ENCODE peak calls at places on chromosomes 2 and 18, in nine cellular contexts. One of them, this sample, is unnamed.

GRCh38 chr2:58594175-58594574 is 353.1 kb upstream of the FANCL start:
- DNase-seq in WTC11: peak; percentile 22
- DNase-seq in HL-60: peak; percentile 2
- DNase-seq in psoas muscle: no peak
- DNase-seq in ascending aorta: no peak
- DNase-seq in H9: peak; percentile 37
- DNase-seq in bronchial epithelial cell: no peak
- DNase-seq in cardiac fibroblast: no peak
- DNase-seq in lung: no peak
- DNase-seq in this sample: no peak

GRCh38 chr2:196105956-196106355 is 37.3 kb upstream of the DNAH7 start:
- DNase-seq in WTC11: no peak
- DNase-seq in HL-60: peak; percentile 5
- DNase-seq in psoas muscle: no peak
- DNase-seq in ascending aorta: no peak
- DNase-seq in H9: no peak
- DNase-seq in bronchial epithelial cell: no peak
- DNase-seq in cardiac fibroblast: no peak
- DNase-seq in lung: no peak
- DNase-seq in this sample: no peak

GRCh38 chr2:1602359-1603010 is 141.8 kb downstream of the PXDN start:
- DNase-seq in WTC11: no peak
- DNase-seq in HL-60: no peak
- DNase-seq in psoas muscle: no peak
- DNase-seq in ascending aorta: no peak
- DNase-seq in H9: no peak
- DNase-seq in bronchial epithelial cell: no peak
- DNase-seq in cardiac fibroblast: no peak
- DNase-seq in lung: no peak
- DNase-seq in this sample: no peak

GRCh38 chr18:55114856-55115255 is 155.6 kb upstream of the CCDC68 start:
- DNase-seq in WTC11: no peak
- DNase-seq in HL-60: no peak
- DNase-seq in psoas muscle: no peak
- DNase-seq in ascending aorta: no peak
- DNase-seq in H9: no peak
- DNase-seq in bronchial epithelial cell: no peak
- DNase-seq in cardiac fibroblast: no peak
- DNase-seq in lung: no peak
- DNase-seq in this sample: no peak

GRCh38 chr2:224927671-224928173 is 114.5 kb downstream of the DOCK10 start:
- DNase-seq in WTC11: no peak
- DNase-seq in HL-60: peak; percentile 61
- DNase-seq in psoas muscle: no peak
- DNase-seq in ascending aorta: peak; percentile 81
- DNase-seq in H9: no peak
- DNase-seq in bronchial epithelial cell: peak; percentile 93
- DNase-seq in cardiac fibroblast: peak; percentile 76
- DNase-seq in lung: peak; percentile 38
- DNase-seq in this sample: no peak

GRCh38 chr18:37668971-37669747 is 103.6 kb upstream of the CELF4 start:
- DNase-seq in WTC11: no peak
- DNase-seq in HL-60: no peak
- DNase-seq in psoas muscle: no peak
- DNase-seq in ascending aorta: no peak
- DNase-seq in H9: peak; percentile 65
- DNase-seq in bronchial epithelial cell: no peak
- DNase-seq in cardiac fibroblast: no peak
- DNase-seq in lung: peak; percentile 44
- DNase-seq in this sample: no peak

GRCh38 chr18:80147418-80148315 is 38.6 kb downstream of the ADNP2 start:
- DNase-seq in WTC11: peak; percentile 77
- DNase-seq in HL-60: peak; percentile 92
- DNase-seq in psoas muscle: peak; percentile 89
- DNase-seq in ascending aorta: peak; percentile 90
- DNase-seq in H9: peak; percentile 68
- DNase-seq in bronchial epithelial cell: peak; percentile 66
- DNase-seq in cardiac fibroblast: peak; percentile 81
- DNase-seq in lung: peak; percentile 87
- DNase-seq in this sample: peak; percentile 77

GRCh38 chr2:213246665-213247281 is 37.5 kb upstream of the SPAG16 start:
- DNase-seq in WTC11: peak; percentile 39
- DNase-seq in HL-60: peak; percentile 16
- DNase-seq in psoas muscle: no peak
- DNase-seq in ascending aorta: no peak
- DNase-seq in H9: no peak
- DNase-seq in bronchial epithelial cell: peak; percentile 55
- DNase-seq in cardiac fibroblast: peak; percentile 76
- DNase-seq in lung: no peak
- DNase-seq in this sample: peak; percentile 65

GRCh38 chr2:223101340-223102039 is 49.5 kb downstream of the KCNE4 start:
- DNase-seq in WTC11: peak; percentile 66
- DNase-seq in HL-60: peak; percentile 15
- DNase-seq in psoas muscle: no peak
- DNase-seq in ascending aorta: no peak
- DNase-seq in H9: peak; percentile 89
- DNase-seq in bronchial epithelial cell: peak; percentile 84
- DNase-seq in cardiac fibroblast: peak; percentile 68
- DNase-seq in lung: no peak
- DNase-seq in this sample: peak; percentile 63

GRCh38 chr2:3823748-3824147 is 120.4 kb downstream of the DCDC2C start:
- DNase-seq in WTC11: no peak
- DNase-seq in HL-60: no peak
- DNase-seq in psoas muscle: no peak
- DNase-seq in ascending aorta: no peak
- DNase-seq in H9: no peak
- DNase-seq in bronchial epithelial cell: peak; percentile 58
- DNase-seq in cardiac fibroblast: peak; percentile 49
- DNase-seq in lung: no peak
- DNase-seq in this sample: no peak

GRCh38 chr2:222622900-222623299 is 33.0 kb downstream of the FARSB start:
- DNase-seq in WTC11: no peak
- DNase-seq in HL-60: peak; percentile 76
- DNase-seq in psoas muscle: no peak
- DNase-seq in ascending aorta: no peak
- DNase-seq in H9: no peak
- DNase-seq in bronchial epithelial cell: no peak
- DNase-seq in cardiac fibroblast: no peak
- DNase-seq in lung: no peak
- DNase-seq in this sample: no peak

GRCh38 chr2:3189076-3189591 is 188.5 kb downstream of the EIPR1 start:
- DNase-seq in WTC11: no peak
- DNase-seq in HL-60: no peak
- DNase-seq in psoas muscle: no peak
- DNase-seq in ascending aorta: no peak
- DNase-seq in H9: no peak
- DNase-seq in bronchial epithelial cell: peak; percentile 7
- DNase-seq in cardiac fibroblast: peak; percentile 11
- DNase-seq in lung: no peak
- DNase-seq in this sample: no peak

GRCh38 chr2:9310827-9311226 is 104.2 kb downstream of the ASAP2 start:
- DNase-seq in WTC11: no peak
- DNase-seq in HL-60: no peak
- DNase-seq in psoas muscle: no peak
- DNase-seq in ascending aorta: no peak
- DNase-seq in H9: no peak
- DNase-seq in bronchial epithelial cell: peak; percentile 67
- DNase-seq in cardiac fibroblast: peak; percentile 72
- DNase-seq in lung: no peak
- DNase-seq in this sample: peak; percentile 36

GRCh38 chr2:191759200-191759507 is 81.2 kb downstream of the NABP1 start:
- DNase-seq in WTC11: no peak
- DNase-seq in HL-60: no peak
- DNase-seq in psoas muscle: no peak
- DNase-seq in ascending aorta: no peak
- DNase-seq in H9: no peak
- DNase-seq in bronchial epithelial cell: no peak
- DNase-seq in cardiac fibroblast: no peak
- DNase-seq in lung: no peak
- DNase-seq in this sample: no peak

GRCh38 chr2:195337597-195337996 is 319.4 kb upstream of the SLC39A10 start:
- DNase-seq in WTC11: no peak
- DNase-seq in HL-60: peak; percentile 53
- DNase-seq in psoas muscle: no peak
- DNase-seq in ascending aorta: no peak
- DNase-seq in H9: no peak
- DNase-seq in bronchial epithelial cell: no peak
- DNase-seq in cardiac fibroblast: no peak
- DNase-seq in lung: no peak
- DNase-seq in this sample: no peak

GRCh38 chr2:209771474-209772292 is at the start of gene UNC80:
- DNase-seq in WTC11: peak; percentile 87
- DNase-seq in HL-60: peak; percentile 17
- DNase-seq in psoas muscle: peak; percentile 62
- DNase-seq in ascending aorta: peak; percentile 65
- DNase-seq in H9: peak; percentile 85
- DNase-seq in bronchial epithelial cell: peak; percentile 18
- DNase-seq in cardiac fibroblast: peak; percentile 55
- DNase-seq in lung: peak; percentile 43
- DNase-seq in this sample: peak; percentile 41

GRCh38 chr2:159880729-159881128 is 82.7 kb upstream of the CD302 start:
- DNase-seq in WTC11: peak; percentile 32
- DNase-seq in HL-60: no peak
- DNase-seq in psoas muscle: no peak
- DNase-seq in ascending aorta: no peak
- DNase-seq in H9: no peak
- DNase-seq in bronchial epithelial cell: no peak
- DNase-seq in cardiac fibroblast: no peak
- DNase-seq in lung: no peak
- DNase-seq in this sample: no peak

GRCh38 chr2:197258580-197258979 is 52.0 kb downstream of the ANKRD44 start:
- DNase-seq in WTC11: no peak
- DNase-seq in HL-60: peak; percentile 64
- DNase-seq in psoas muscle: no peak
- DNase-seq in ascending aorta: no peak
- DNase-seq in H9: no peak
- DNase-seq in bronchial epithelial cell: no peak
- DNase-seq in cardiac fibroblast: peak; percentile 35
- DNase-seq in lung: no peak
- DNase-seq in this sample: peak; percentile 38

DNA sequence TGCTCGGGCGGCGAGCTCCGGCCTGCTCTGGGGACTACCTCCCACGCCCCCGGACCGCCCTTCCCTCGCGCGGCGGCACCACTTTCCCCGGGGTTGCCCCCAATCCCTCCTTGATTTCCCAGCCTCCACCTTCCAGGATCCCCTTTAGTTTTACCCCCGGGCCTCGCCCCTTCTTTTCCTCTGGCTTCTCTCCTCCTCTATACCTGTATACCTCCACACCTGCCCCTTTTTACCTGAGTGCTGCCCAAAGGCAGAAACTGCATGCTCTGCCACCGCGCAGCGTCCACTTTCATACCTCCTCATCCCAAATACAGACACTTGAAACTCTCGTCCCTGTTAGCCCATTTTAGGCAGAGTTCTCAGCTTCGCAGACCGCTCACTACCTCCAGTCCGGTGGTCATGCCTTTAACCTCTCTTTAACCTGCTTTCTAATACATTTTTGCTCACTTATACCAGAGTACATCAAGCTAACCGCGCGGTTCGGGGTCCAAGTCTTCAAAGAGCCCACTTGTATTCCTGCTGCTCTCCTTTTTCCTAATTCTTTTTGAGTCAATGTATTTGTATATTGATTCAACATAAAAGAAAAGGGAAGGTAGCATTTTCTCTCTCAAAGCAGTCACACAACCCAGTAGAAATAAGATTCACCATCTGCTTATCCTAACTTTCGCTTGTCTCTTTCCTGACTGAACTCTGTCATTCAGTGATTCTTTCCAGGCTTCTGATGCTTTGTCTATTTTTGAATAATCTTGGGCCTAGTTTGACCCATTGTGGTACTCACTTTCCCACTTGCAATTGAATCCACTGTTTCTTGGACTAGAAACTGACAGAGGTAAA is 900 bp downstream of the SPOPL start:
- DNase-seq in WTC11: no peak
- DNase-seq in HL-60: peak; percentile 19
- DNase-seq in psoas muscle: no peak
- DNase-seq in ascending aorta: no peak
- DNase-seq in H9: no peak
- DNase-seq in bronchial epithelial cell: peak; percentile 34
- DNase-seq in cardiac fibroblast: peak; percentile 15
- DNase-seq in lung: no peak
- DNase-seq in this sample: no peak
- TF ChIP-seq CTCF in WTC11: no peak
- TF ChIP-seq CTCF in HL-60: no peak
- TF ChIP-seq CTCF in psoas muscle: no peak
- TF ChIP-seq CTCF in ascending aorta: no peak
- TF ChIP-seq CTCF in H9: no peak
- TF ChIP-seq CTCF in bronchial epithelial cell: no peak
- TF ChIP-seq CTCF in cardiac fibroblast: no peak
- TF ChIP-seq CTCF in lung: no peak
- TF ChIP-seq CTCF in this sample: no peak

GRCh38 chr2:146821836-146822316 is 1023.0 kb upstream of the ACVR2A start:
- DNase-seq in WTC11: no peak
- DNase-seq in HL-60: no peak
- DNase-seq in psoas muscle: no peak
- DNase-seq in ascending aorta: no peak
- DNase-seq in H9: no peak
- DNase-seq in bronchial epithelial cell: peak; percentile 48
- DNase-seq in cardiac fibroblast: peak; percentile 71
- DNase-seq in lung: no peak
- DNase-seq in this sample: peak; percentile 64
- TF ChIP-seq CTCF in WTC11: no peak
- TF ChIP-seq CTCF in HL-60: no peak
- TF ChIP-seq CTCF in psoas muscle: no peak
- TF ChIP-seq CTCF in ascending aorta: no peak
- TF ChIP-seq CTCF in H9: no peak
- TF ChIP-seq CTCF in bronchial epithelial cell: no peak
- TF ChIP-seq CTCF in cardiac fibroblast: peak; percentile 19
- TF ChIP-seq CTCF in lung: no peak
- TF ChIP-seq CTCF in this sample: peak; percentile 32

GRCh38 chr2:32135409-32135808 is 30.3 kb upstream of the SLC30A6 start:
- DNase-seq in WTC11: no peak
- DNase-seq in HL-60: peak; percentile 2
- DNase-seq in psoas muscle: no peak
- DNase-seq in ascending aorta: no peak
- DNase-seq in H9: no peak
- DNase-seq in bronchial epithelial cell: peak; percentile 76
- DNase-seq in cardiac fibroblast: peak; percentile 87
- DNase-seq in lung: no peak
- DNase-seq in this sample: peak; percentile 69
- TF ChIP-seq CTCF in WTC11: no peak
- TF ChIP-seq CTCF in HL-60: no peak
- TF ChIP-seq CTCF in psoas muscle: peak; percentile 19
- TF ChIP-seq CTCF in ascending aorta: no peak
- TF ChIP-seq CTCF in H9: peak; percentile 42
- TF ChIP-seq CTCF in bronchial epithelial cell: peak; percentile 16
- TF ChIP-seq CTCF in cardiac fibroblast: peak; percentile 20
- TF ChIP-seq CTCF in lung: no peak
- TF ChIP-seq CTCF in this sample: peak; percentile 29

DNA sequence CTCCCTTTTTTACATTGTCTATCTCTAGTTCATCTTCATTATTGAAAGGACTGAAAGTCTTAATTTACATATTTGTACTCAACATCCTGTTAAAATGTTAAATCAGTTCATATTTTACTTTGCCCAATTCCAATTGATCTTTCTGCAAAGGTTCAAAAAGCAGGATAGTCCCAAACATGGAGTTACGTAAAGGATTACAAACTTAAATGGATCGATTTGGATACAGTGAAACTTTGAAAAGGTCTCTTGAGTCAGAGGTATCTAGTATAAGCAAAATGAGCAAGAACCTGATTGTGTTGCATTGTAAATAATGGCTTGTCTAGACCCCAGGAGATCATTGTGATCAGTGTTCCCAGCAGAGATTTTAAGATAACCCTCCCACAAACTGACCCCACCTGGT is 4.1 kb downstream of the DAPL1 start:
- DNase-seq in WTC11: no peak
- DNase-seq in HL-60: no peak
- DNase-seq in psoas muscle: no peak
- DNase-seq in ascending aorta: no peak
- DNase-seq in H9: no peak
- DNase-seq in bronchial epithelial cell: no peak
- DNase-seq in cardiac fibroblast: no peak
- DNase-seq in lung: no peak
- DNase-seq in this sample: no peak
- TF ChIP-seq CTCF in WTC11: no peak
- TF ChIP-seq CTCF in HL-60: no peak
- TF ChIP-seq CTCF in psoas muscle: no peak
- TF ChIP-seq CTCF in ascending aorta: no peak
- TF ChIP-seq CTCF in H9: no peak
- TF ChIP-seq CTCF in bronchial epithelial cell: no peak
- TF ChIP-seq CTCF in cardiac fibroblast: no peak
- TF ChIP-seq CTCF in lung: no peak
- TF ChIP-seq CTCF in this sample: no peak

This sample was measured in fibroblast of villous mesenchyme.